ENCODE peak calls at places on chromosomes 12 and 14, in five cellular contexts. X, B, R, V and I are unnamed samples.

GRCh38 chr12:51048601-51049369 is 658 bp downstream of the LETMD1 start:
- DNase-seq in B (no peak), X (no peak), R (no peak), V (no peak), I (no peak)

GRCh38 chr12:118334939-118335567 is 37.7 kb downstream of the TAOK3 start:
- DNase-seq in B (no peak), X (no peak), V (no peak), R (no peak), I (no peak)

GRCh38 chr12:68440068-68440581 is 108.0 kb upstream of the MDM1 start:
- DNase-seq in X (no peak), V (no peak), R (no peak), B (no peak), I (no peak)

GRCh38 chr12:104569348-104570173 is 112.8 kb downstream of the CHST11 start:
- DNase-seq in X (no peak), B (no peak), V (peak; percentile 88), R (no peak), I (no peak)

GRCh38 chr14:50551877-50552276 is 8.1 kb upstream of the ATL1 start:
- DNase-seq in B (no peak), V (no peak), X (no peak), R (no peak), I (no peak)

GRCh38 chr12:25317553-25317952 is 66.8 kb upstream of the KRAS start:
- DNase-seq in B (no peak), V (no peak), R (no peak), X (no peak), I (no peak)

GRCh38 chr14:60637490-60638452 is 11.5 kb downstream of the SIX1 start:
- DNase-seq in R (no peak), B (no peak), X (no peak), V (no peak), I (peak; percentile 82)

GRCh38 chr12:101824831-101825230 is 5.9 kb downstream of the GNPTAB start:
- DNase-seq in B (no peak), R (no peak), X (no peak), V (no peak), I (peak; percentile 50)

GRCh38 chr12:64760808-64761573 is 1.8 kb upstream of the GNS start:
- DNase-seq in V (no peak), X (no peak), R (no peak), B (no peak), I (no peak)

GRCh38 chr12:108597559-108598471 is at the start of gene TMEM119:
- DNase-seq in X (no peak), R (no peak), V (no peak), B (no peak), I (no peak)

GRCh38 chr12:124469193-124469888 is 98.1 kb downstream of the NCOR2 start:
- DNase-seq in V (no peak), R (no peak), B (no peak), X (no peak), I (peak; percentile 61)

GRCh38 chr12:9404469-9405260 is 196.5 kb upstream of the PZP start:
- DNase-seq in B (no peak), X (peak; percentile 8), R (no peak), V (no peak), I (no peak)

GRCh38 chr12:79725987-79726386 is 35.2 kb upstream of the PAWR start:
- DNase-seq in R (no peak), V (no peak), B (no peak), X (no peak), I (no peak)

GRCh38 chr14:32986791-32987545 is 48.3 kb downstream of the NPAS3 start:
- DNase-seq in X (no peak), B (no peak), R (no peak), V (no peak), I (peak; percentile 26)

GRCh38 chr14:35829449-35829848 is 3.3 kb downstream of the BRMS1L start:
- DNase-seq in X (no peak), R (no peak), B (no peak), V (no peak), I (no peak)

GRCh38 chr14:72559227-72559626 is 334.7 kb downstream of the DPF3 start:
- DNase-seq in V (no peak), R (no peak), X (no peak), B (no peak), I (no peak)

GRCh38 chr12:75890141-75890540 is 141.4 kb downstream of the PHLDA1 start:
- DNase-seq in V (no peak), B (no peak), R (no peak), X (no peak), I (no peak)

GRCh38 chr14:37583358-37584210 is 11.5 kb downstream of the FOXA1 start:
- DNase-seq in V (no peak), X (no peak), B (no peak), R (peak; percentile 54), I (peak; percentile 67)

GRCh38 chr14:95040723-95041476 is 116.4 kb downstream of the DICER1 start:
- DNase-seq in V (no peak), B (no peak), R (no peak), X (no peak), I (no peak)

GRCh38 chr12:19819231-19819630 is 379.9 kb downstream of the AEBP2 start:
- DNase-seq in X (no peak), B (no peak), R (no peak), V (no peak), I (no peak)

GRCh38 chr12:101891462-101891971 is 14.1 kb downstream of the DRAM1 start:
- DNase-seq in B (no peak), X (no peak), V (peak; percentile 75), R (peak; percentile 86), I (no peak)

GRCh38 chr12:41521872-41522379 is 333.8 kb downstream of the PDZRN4 start:
- DNase-seq in R (no peak), X (no peak), V (peak; percentile 3), B (no peak), I (no peak)

GRCh38 chr12:40203060-40203430 is 21.8 kb upstream of the LRRK2 start:
- DNase-seq in V (no peak), X (no peak), R (no peak), B (no peak), I (no peak)

GRCh38 chr12:47078733-47079364 is 572 bp upstream of the PCED1B start:
- DNase-seq in B (peak; percentile 57), V (no peak), X (peak; percentile 34), R (no peak), I (no peak)
- TF ChIP-seq JUNB in B (no peak), V (no peak), X (no peak), R (no peak), I (no peak)

GRCh38 chr12:113552760-113553159 is 81.1 kb upstream of the LHX5 start:
- DNase-seq in R (no peak), B (no peak), X (no peak), V (no peak), I (no peak)

GRCh38 chr12:113551563-113551962 is 79.9 kb upstream of the LHX5 start:
- DNase-seq in V (no peak), X (no peak), R (no peak), B (no peak), I (no peak)

GRCh38 chr12:113559466-113559865 is 87.8 kb upstream of the LHX5 start:
- DNase-seq in X (no peak), B (no peak), R (no peak), V (no peak), I (no peak)

GRCh38 chr12:113555226-113555625 is 83.6 kb upstream of the LHX5 start:
- DNase-seq in R (no peak), B (no peak), X (no peak), V (no peak), I (no peak)
- TF ChIP-seq JUNB in R (no peak), B (no peak), X (no peak), V (no peak), I (no peak)

GRCh38 chr12:33116284-33116683 is 219.7 kb upstream of the PKP2 start:
- DNase-seq in X (no peak), B (no peak), V (no peak), R (no peak), I (peak; percentile 41)
- TF ChIP-seq JUNB in X (no peak), B (no peak), V (no peak), R (no peak), I (no peak)

GRCh38 chr12:32988982-32989381 is 92.4 kb upstream of the PKP2 start:
- DNase-seq in X (no peak), B (no peak), R (no peak), V (no peak), I (peak; percentile 46)
- TF ChIP-seq JUNB in X (no peak), B (no peak), R (no peak), V (no peak), I (no peak)

DNA sequence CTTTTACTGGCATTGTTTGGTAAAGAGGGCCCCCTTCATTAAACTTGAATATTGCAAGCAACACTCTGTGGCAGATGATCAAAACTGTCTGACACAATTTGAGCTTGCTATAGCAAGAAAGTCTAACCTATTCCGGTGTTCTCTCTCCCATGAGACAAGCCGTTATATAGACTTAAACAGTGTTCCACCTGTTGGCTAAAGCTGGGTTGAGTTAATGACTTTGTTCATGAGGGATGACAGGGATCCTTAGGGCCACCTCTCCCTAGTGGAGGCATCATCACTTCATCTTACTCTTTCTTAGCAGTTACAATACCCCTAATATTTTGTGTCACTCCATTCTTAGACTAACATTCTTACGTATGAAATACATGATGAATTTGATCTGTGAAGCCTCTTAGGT is 3.8 kb downstream of the EIF5 start:
- DNase-seq in R (no peak), V (no peak), X (no peak), B (no peak), I (no peak)
- TF ChIP-seq JUNB in R (no peak), V (no peak), X (no peak), B (no peak), I (no peak)

GRCh38 chr12:2284857-2285256 is 232.1 kb downstream of the CACNA1C start:
- DNase-seq in V (no peak), X (peak; percentile 27), B (peak; percentile 47), R (peak; percentile 29), I (peak; percentile 92)

GRCh38 chr12:2283480-2283879 is 230.7 kb downstream of the CACNA1C start:
- DNase-seq in B (no peak), R (no peak), V (no peak), X (no peak), I (no peak)

GRCh38 chr12:2285462-2285861 is 232.7 kb downstream of the CACNA1C start:
- DNase-seq in B (no peak), V (no peak), R (no peak), X (no peak), I (no peak)

GRCh38 chr12:2283910-2284309 is 231.1 kb downstream of the CACNA1C start:
- DNase-seq in X (no peak), V (no peak), R (no peak), B (no peak), I (no peak)

DNA sequence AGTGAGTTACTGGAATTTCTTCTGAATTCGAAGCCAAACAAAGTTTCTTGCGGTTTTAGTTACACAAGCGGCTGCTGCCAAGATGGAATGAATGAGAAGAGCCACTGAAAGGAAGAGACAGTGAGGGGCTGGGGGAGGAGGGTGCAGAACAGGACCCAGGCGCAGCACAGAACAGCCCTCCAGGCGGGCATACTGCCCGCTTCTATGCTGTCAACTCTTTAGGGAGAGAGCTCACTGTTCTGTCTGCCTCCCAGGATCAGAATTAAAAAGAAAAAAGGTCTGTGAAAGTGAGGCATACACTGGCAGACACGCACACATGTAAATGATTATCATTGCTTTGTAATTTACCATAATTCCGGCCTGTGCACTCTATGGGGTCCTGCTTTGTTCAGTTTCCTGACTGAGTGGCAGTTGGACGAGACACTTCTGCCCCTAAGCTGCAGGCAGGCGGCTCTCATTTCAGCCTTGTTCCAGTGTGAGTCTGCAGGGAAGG is 231.6 kb downstream of the CACNA1C start:
- DNase-seq in X (no peak), V (no peak), B (no peak), R (no peak), I (no peak)
- TF ChIP-seq JUNB in X (no peak), V (no peak), B (no peak), R (no peak), I (no peak)